ENCODE peak calls at places on chromosomes 1 and 21, in eight cellular contexts. U is right lobe of liver, F is psoas muscle, Z is RPMI7951, C is stomach, T is NCI-H2081, W is Right ventricle myocardium superior, Q is neural crest cell. G is an unnamed sample.
A peak's percentile ranks its signal among the peaks of the same experiment; 100 is the strongest.

GRCh38 chr1:174800221-174800791 is 199.4 kb upstream of the CACYBP start:
- DNase-seq in C (no peak), F (no peak), U (no peak), T (peak; percentile 24), Z (no peak), Q (no peak), W (no peak), G (peak; percentile 5)

GRCh38 chr1:10768552-10768951 is 27.9 kb downstream of the CASZ1 start:
- DNase-seq in T (peak; percentile 15), C (no peak), Q (no peak), W (peak; percentile 31), Z (no peak), U (no peak), F (no peak), G (no peak)

GRCh38 chr1:47483651-47484050 is 45.8 kb downstream of the FOXD2 start:
- DNase-seq in W (no peak), F (no peak), Z (no peak), U (no peak), T (no peak), Q (no peak), C (no peak), G (no peak)

GRCh38 chr1:203163891-203164635 is 11.6 kb downstream of the MYBPH start:
- DNase-seq in U (no peak), F (peak; percentile 9), W (no peak), T (no peak), Q (no peak), C (no peak), Z (no peak), G (no peak)

GRCh38 chr1:227219715-227220292 is 98.5 kb downstream of the CDC42BPA start:
- DNase-seq in C (no peak), Q (no peak), F (no peak), Z (no peak), T (no peak), W (no peak), U (no peak), G (no peak)

GRCh38 chr21:29025328-29025713 is 853 bp downstream of the USP16 start:
- DNase-seq in C (no peak), U (no peak), F (no peak), Z (peak; percentile 24), Q (no peak), W (no peak), T (no peak), G (no peak)

GRCh38 chr1:25531082-25531461 is 12.3 kb upstream of the LDLRAP1 start:
- DNase-seq in Z (no peak), W (no peak), T (no peak), U (no peak), C (peak; percentile 35), F (no peak), Q (no peak), G (no peak)

GRCh38 chr1:228148196-228148861 is 1.4 kb upstream of the GJC2 start:
- DNase-seq in C (no peak), Z (no peak), U (peak; percentile 46), F (no peak), T (no peak), W (no peak), Q (no peak), G (no peak)

GRCh38 chr1:194296201-194296600 is 1109.8 kb upstream of the B3GALT2 start:
- DNase-seq in U (no peak), T (no peak), Z (no peak), W (no peak), Q (no peak), F (no peak), C (no peak), G (no peak)

GRCh38 chr1:229040630-229041358 is 230.1 kb upstream of the RAB4A start:
- DNase-seq in U (no peak), C (no peak), Z (no peak), T (no peak), F (no peak), Q (no peak), W (no peak), G (no peak)

GRCh38 chr21:27953328-27954045 is 986.6 kb upstream of the ADAMTS5 start:
- DNase-seq in U (no peak), Z (no peak), C (no peak), F (no peak), T (no peak), Q (no peak), W (no peak), G (no peak)

GRCh38 chr1:24856787-24857527 is 73.1 kb downstream of the RUNX3 start:
- DNase-seq in U (no peak), F (no peak), C (no peak), Z (no peak), W (no peak), Q (no peak), T (no peak), G (no peak)

GRCh38 chr1:244998717-244999346 is 134.5 kb upstream of the HNRNPU start:
- DNase-seq in Q (no peak), Z (no peak), C (no peak), W (no peak), F (no peak), U (no peak), T (no peak), G (no peak)

GRCh38 chr1:7712731-7713323 is 58.3 kb upstream of the VAMP3 start:
- DNase-seq in U (no peak), C (no peak), T (no peak), F (no peak), W (no peak), Z (no peak), Q (no peak), G (no peak)

GRCh38 chr1:91104712-91105111 is 82.9 kb upstream of the ZNF644 start:
- DNase-seq in U (no peak), W (no peak), Z (no peak), C (no peak), F (no peak), Q (no peak), T (no peak), G (no peak)

GRCh38 chr1:206895320-206895719 is 1.9 kb upstream of the IL24 start:
- DNase-seq in U (no peak), T (peak; percentile 70), Q (no peak), F (no peak), Z (no peak), W (no peak), C (no peak), G (no peak)

GRCh38 chr21:21897275-21897883 is 899.2 kb downstream of the NCAM2 start:
- DNase-seq in C (no peak), T (no peak), U (no peak), W (no peak), F (no peak), Q (no peak), Z (no peak), G (no peak)

GRCh38 chr1:190000365-190000872 is 477.2 kb downstream of the BRINP3 start:
- DNase-seq in U (no peak), Z (no peak), T (no peak), W (no peak), F (no peak), C (no peak), Q (no peak), G (no peak)

GRCh38 chr21:18493420-18493819 is 89.8 kb upstream of the TMPRSS15 start:
- DNase-seq in Q (no peak), F (no peak), U (no peak), W (no peak), C (no peak), Z (peak; percentile 68), T (no peak), G (no peak)